ENCODE peak calls at places on chromosomes 7 and 10, in seven cellular contexts. U is activated CD4-positive, alpha-beta T cell treated with anti-CD3 and anti-CD28 coated beads for 48 hours; J is cerebellar cortex; F is RWPE1; D is HFFc6; X is T follicular helper cell; Y is left kidney. N is an unnamed sample.
A peak's percentile ranks its signal among the peaks of the same experiment; 100 is the strongest.

GRCh38 chr10:59907918-59908807 is 1.8 kb upstream of the CCDC6 start:
- DNase-seq in U (peak; percentile 70), J (peak; percentile 95), F (no peak), D (peak; percentile 79), X (no peak), Y (peak; percentile 93), N (peak; percentile 82)

GRCh38 chr10:103232772-103233488 is 12.8 kb upstream of the RPEL1 start:
- DNase-seq in U (no peak), J (no peak), F (no peak), D (peak; percentile 36), X (no peak), Y (no peak), N (no peak)

GRCh38 chr7:131076032-131076431 is 251.6 kb upstream of the MKLN1 start:
- DNase-seq in U (no peak), J (no peak), F (no peak), D (peak; percentile 74), X (no peak), Y (no peak), N (no peak)

GRCh38 chr7:108537229-108537628 is 11.3 kb upstream of the PNPLA8 start:
- DNase-seq in U (no peak), J (no peak), F (no peak), D (no peak), X (no peak), Y (no peak), N (no peak)

GRCh38 chr7:91183408-91183807 is 80.8 kb upstream of the FZD1 start:
- DNase-seq in U (no peak), J (no peak), F (no peak), D (peak; percentile 30), X (no peak), Y (peak; percentile 13), N (no peak)

GRCh38 chr10:8088504-8088903 is 34.0 kb downstream of the GATA3 start:
- DNase-seq in U (peak; percentile 55), J (no peak), F (no peak), D (no peak), X (no peak), Y (no peak), N (no peak)

GRCh38 chr7:88480901-88481300 is 174.2 kb upstream of the STEAP4 start:
- DNase-seq in U (no peak), J (peak; percentile 93), F (no peak), D (no peak), X (no peak), Y (peak; percentile 15), N (no peak)

GRCh38 chr7:97499204-97499603 is 232.7 kb upstream of the TAC1 start:
- DNase-seq in U (peak; percentile 15), J (peak; percentile 39), F (peak; percentile 40), D (peak; percentile 2), X (no peak), Y (peak; percentile 61), N (peak; percentile 5)

GRCh38 chr10:61961278-61961677 is 59.8 kb downstream of the ARID5B start:
- DNase-seq in U (no peak), J (no peak), F (no peak), D (no peak), X (peak; percentile 15), Y (no peak), N (no peak)

GRCh38 chr7:26664735-26665420 is 199.5 kb downstream of the SKAP2 start:
- DNase-seq in U (peak; percentile 35), J (peak; percentile 58), F (no peak), D (no peak), X (no peak), Y (peak; percentile 69), N (no peak)

GRCh38 chr7:128974241-128974934 is 36.7 kb downstream of the IRF5 start:
- DNase-seq in U (no peak), J (no peak), F (no peak), D (peak; percentile 79), X (no peak), Y (no peak), N (no peak)

GRCh38 chr7:159027803-159028455 is 116.7 kb downstream of the VIPR2 start:
- DNase-seq in U (no peak), J (no peak), F (peak; percentile 53), D (no peak), X (no peak), Y (peak; percentile 92), N (no peak)

GRCh38 chr7:122726881-122727280 is 24.2 kb upstream of the RNF148 start:
- DNase-seq in U (no peak), J (peak; percentile 68), F (no peak), D (no peak), X (no peak), Y (no peak), N (no peak)

GRCh38 chr7:78039791-78040776 is 241.5 kb downstream of the PHTF2 start:
- DNase-seq in U (peak; percentile 51), J (no peak), F (peak; percentile 25), D (no peak), X (peak; percentile 28), Y (no peak), N (peak; percentile 61)

GRCh38 chr7:112161253-112162160 is 44.7 kb downstream of the DOCK4 start:
- DNase-seq in U (no peak), J (no peak), F (no peak), D (no peak), X (no peak), Y (peak; percentile 53), N (no peak)

GRCh38 chr10:36808625-36809362 is 316.6 kb upstream of the ANKRD30A start:
- DNase-seq in U (no peak), J (no peak), F (no peak), D (no peak), X (no peak), Y (no peak), N (no peak)

GRCh38 chr10:97726636-97727178 is 10.2 kb upstream of the ZFYVE27 start:
- DNase-seq in U (no peak), J (no peak), F (peak; percentile 64), D (peak; percentile 49), X (no peak), Y (peak; percentile 95), N (no peak)

GRCh38 chr7:20241491-20242261 is 24.5 kb upstream of the MACC1 start:
- DNase-seq in U (no peak), J (no peak), F (peak; percentile 43), D (peak; percentile 7), X (no peak), Y (no peak), N (no peak)

GRCh38 chr7:155560196-155560595 is 13.8 kb upstream of the CNPY1 start:
- DNase-seq in U (no peak), J (no peak), F (no peak), D (no peak), X (no peak), Y (no peak), N (no peak)

GRCh38 chr7:5690931-5691461 is 90.5 kb downstream of the RNF216 start:
- DNase-seq in U (peak; percentile 42), J (peak; percentile 66), F (no peak), D (peak; percentile 47), X (no peak), Y (peak; percentile 51), N (no peak)

GRCh38 chr10:48511066-48511854 is 93.6 kb downstream of the ARHGAP22 start:
- DNase-seq in U (no peak), J (no peak), F (no peak), D (no peak), X (no peak), Y (no peak), N (no peak)

GRCh38 chr7:135923700-135924261 is 53.4 kb downstream of the MTPN start:
- DNase-seq in U (no peak), J (no peak), F (peak; percentile 75), D (peak; percentile 98), X (no peak), Y (peak; percentile 10), N (no peak)

GRCh38 chr7:77657427-77658331 is 38.6 kb upstream of the RSBN1L start:
- DNase-seq in U (no peak), J (peak; percentile 78), F (peak; percentile 39), D (peak; percentile 49), X (no peak), Y (peak; percentile 73), N (no peak)

GRCh38 chr7:155093586-155093985 is 23.5 kb downstream of the HTR5A start:
- DNase-seq in U (no peak), J (no peak), F (no peak), D (no peak), X (no peak), Y (no peak), N (no peak)

GRCh38 chr7:92266415-92267241 is 20.9 kb downstream of the ANKIB1 start:
- DNase-seq in U (no peak), J (no peak), F (no peak), D (no peak), X (no peak), Y (no peak), N (no peak)

GRCh38 chr7:102916426-102916825 is 3.6 kb downstream of the LRRC17 start:
- DNase-seq in U (no peak), J (no peak), F (peak; percentile 56), D (peak; percentile 62), X (no peak), Y (no peak), N (no peak)

GRCh38 chr10:74518076-74518475 is 308.3 kb upstream of the KAT6B start:
- DNase-seq in U (no peak), J (no peak), F (no peak), D (no peak), X (no peak), Y (no peak), N (no peak)

GRCh38 chr7:5320802-5321396 is 38.2 kb downstream of the SLC29A4 start:
- DNase-seq in U (no peak), J (no peak), F (no peak), D (no peak), X (no peak), Y (no peak), N (no peak)

GRCh38 chr7:82605247-82605864 is 161.8 kb upstream of the CACNA2D1 start:
- DNase-seq in U (peak; percentile 5), J (peak; percentile 38), F (peak; percentile 24), D (peak; percentile 3), X (no peak), Y (peak; percentile 45), N (peak; percentile 39)

GRCh38 chr10:130747359-130747758 is 564.2 kb downstream of the TCERG1L start:
- DNase-seq in U (no peak), J (no peak), F (no peak), D (no peak), X (no peak), Y (no peak), N (no peak)

GRCh38 chr7:31791881-31792280 is 104.9 kb downstream of the PPP1R17 start:
- DNase-seq in U (no peak), J (no peak), F (no peak), D (no peak), X (no peak), Y (no peak), N (no peak)

GRCh38 chr10:53135213-53135896 is 362.8 kb upstream of the MBL2 start:
- DNase-seq in U (no peak), J (no peak), F (no peak), D (no peak), X (no peak), Y (no peak), N (no peak)

GRCh38 chr10:131899695-131900349 is 986 bp upstream of the PPP2R2D start:
- DNase-seq in U (no peak), J (no peak), F (no peak), D (no peak), X (no peak), Y (peak; percentile 77), N (no peak)